ENCODE peak calls at places on chromosomes 11 and 22, in ten cellular contexts. A is AG04450, L is NB4, B is colonic mucosa, K is neural progenitor cell, X is heart left ventricle, E is suprapubic skin, P is nephron progenitor cell, R is fibroblast of pulmonary artery, C is mammary epithelial cell. T is an unnamed sample.

GRCh38 chr11:44319552-44320288 is 9.8 kb upstream of the ALX4 start:
- DNase-seq in A (no peak), L (peak), B (no peak), K (peak), X (no peak), E (no peak), P (peak), R (no peak), C (peak), T (no peak)

GRCh38 chr22:38774496-38775166 is 18.8 kb upstream of the SUN2 start:
- DNase-seq in A (no peak), L (no peak), B (no peak), K (no peak), X (no peak), E (no peak), P (no peak), R (no peak), C (peak), T (no peak)

GRCh38 chr11:75982309-75982708 is 167.3 kb downstream of the UVRAG start:
- DNase-seq in A (no peak), L (peak), B (no peak), K (peak), X (no peak), E (no peak), P (no peak), R (no peak), C (no peak), T (no peak)

GRCh38 chr11:117690484-117691205 is 106.4 kb downstream of the DSCAML1 start:
- DNase-seq in A (no peak), L (peak), B (no peak), K (no peak), X (no peak), E (no peak), P (no peak), R (no peak), C (no peak), T (peak)

GRCh38 chr22:21964234-21964633 is 11.6 kb upstream of the PPM1F start:
- DNase-seq in A (no peak), L (no peak), B (no peak), K (no peak), X (no peak), E (no peak), P (no peak), R (no peak), C (no peak), T (no peak)

GRCh38 chr11:75236062-75236461 is 4.5 kb upstream of the TPBGL start:
- DNase-seq in A (no peak), L (no peak), B (no peak), K (no peak), X (no peak), E (peak), P (no peak), R (no peak), C (no peak), T (no peak)

GRCh38 chr22:23774922-23775436 is 2.3 kb downstream of the MMP11 start:
- DNase-seq in A (no peak), L (no peak), B (no peak), K (peak), X (no peak), E (no peak), P (no peak), R (peak), C (no peak), T (no peak)

GRCh38 chr11:104873252-104873651 is 25.0 kb downstream of the CASP12 start:
- DNase-seq in A (no peak), L (no peak), B (no peak), K (no peak), X (no peak), E (no peak), P (no peak), R (no peak), C (no peak), T (no peak)

GRCh38 chr11:123100378-123101085 is 38.6 kb upstream of the HSPA8 start:
- DNase-seq in A (no peak), L (no peak), B (no peak), K (no peak), X (peak), E (no peak), P (no peak), R (peak), C (no peak), T (no peak)

GRCh38 chr11:114180301-114181055 is 115.7 kb upstream of the NNMT start:
- DNase-seq in A (no peak), L (peak), B (peak), K (peak), X (peak), E (no peak), P (no peak), R (peak), C (no peak), T (no peak)

GRCh38 chr11:70088735-70089250 is 10.7 kb downstream of the ANO1 start:
- DNase-seq in A (no peak), L (no peak), B (no peak), K (peak), X (no peak), E (no peak), P (no peak), R (no peak), C (no peak), T (no peak)

GRCh38 chr11:67592880-67593624 is 9.4 kb downstream of the GSTP1 start:
- DNase-seq in A (no peak), L (no peak), B (no peak), K (no peak), X (no peak), E (no peak), P (no peak), R (no peak), C (peak), T (no peak)

GRCh38 chr11:28939381-28939780 is 831.2 kb downstream of the METTL15 start:
- DNase-seq in A (no peak), L (no peak), B (no peak), K (no peak), X (no peak), E (no peak), P (no peak), R (no peak), C (no peak), T (no peak)

GRCh38 chr11:396948-397548 is 3.0 kb downstream of the PKP3 start:
- DNase-seq in A (no peak), L (no peak), B (peak), K (no peak), X (peak), E (no peak), P (no peak), R (peak), C (no peak), T (peak)

GRCh38 chr11:45489281-45489906 is 176.0 kb downstream of the CHST1 start:
- DNase-seq in A (no peak), L (no peak), B (no peak), K (no peak), X (no peak), E (peak), P (no peak), R (no peak), C (no peak), T (no peak)

GRCh38 chr11:47394322-47395224 is 13.8 kb upstream of the SLC39A13 start:
- DNase-seq in A (no peak), L (peak), B (no peak), K (peak), X (peak), E (no peak), P (no peak), R (peak), C (no peak), T (peak)

GRCh38 chr11:60910281-60910687 is 3.7 kb upstream of the TMEM109 start:
- DNase-seq in A (no peak), L (peak), B (no peak), K (no peak), X (no peak), E (peak), P (no peak), R (no peak), C (no peak), T (peak)

GRCh38 chr11:6594142-6594768 is 9.2 kb downstream of the RRP8 start:
- DNase-seq in A (no peak), L (no peak), B (peak), K (no peak), X (no peak), E (no peak), P (no peak), R (no peak), C (no peak), T (no peak)

GRCh38 chr11:109306322-109306721 is 115.7 kb upstream of the C11orf87 start:
- DNase-seq in A (no peak), L (no peak), B (no peak), K (no peak), X (no peak), E (no peak), P (no peak), R (peak), C (peak), T (no peak)

GRCh38 chr22:43848366-43849171 is 13.7 kb downstream of the SULT4A1 start:
- DNase-seq in A (no peak), L (peak), B (no peak), K (peak), X (peak), E (peak), P (no peak), R (peak), C (no peak), T (no peak)

GRCh38 chr11:78223320-78223954 is 34.7 kb downstream of the USP35 start:
- DNase-seq in A (no peak), L (no peak), B (no peak), K (no peak), X (no peak), E (no peak), P (no peak), R (no peak), C (no peak), T (peak)

GRCh38 chr11:2930705-2931415 is 1.6 kb upstream of the PHLDA2 start:
- DNase-seq in A (no peak), L (peak), B (peak), K (peak), X (peak), E (no peak), P (peak), R (peak), C (peak), T (peak)

GRCh38 chr11:2929511-2929879 is 275 bp upstream of the PHLDA2 start:
- DNase-seq in A (no peak), L (peak), B (peak), K (peak), X (no peak), E (no peak), P (peak), R (peak), C (peak), T (peak)

GRCh38 chr11:2931416-2931746 is 2.2 kb upstream of the PHLDA2 start:
- DNase-seq in A (no peak), L (no peak), B (no peak), K (no peak), X (no peak), E (no peak), P (no peak), R (no peak), C (no peak), T (peak)

GRCh38 chr11:2928605-2929510 is at the start of gene PHLDA2:
- DNase-seq in A (peak), L (peak), B (peak), K (peak), X (peak), E (no peak), P (peak), R (peak), C (peak), T (peak)

DNA sequence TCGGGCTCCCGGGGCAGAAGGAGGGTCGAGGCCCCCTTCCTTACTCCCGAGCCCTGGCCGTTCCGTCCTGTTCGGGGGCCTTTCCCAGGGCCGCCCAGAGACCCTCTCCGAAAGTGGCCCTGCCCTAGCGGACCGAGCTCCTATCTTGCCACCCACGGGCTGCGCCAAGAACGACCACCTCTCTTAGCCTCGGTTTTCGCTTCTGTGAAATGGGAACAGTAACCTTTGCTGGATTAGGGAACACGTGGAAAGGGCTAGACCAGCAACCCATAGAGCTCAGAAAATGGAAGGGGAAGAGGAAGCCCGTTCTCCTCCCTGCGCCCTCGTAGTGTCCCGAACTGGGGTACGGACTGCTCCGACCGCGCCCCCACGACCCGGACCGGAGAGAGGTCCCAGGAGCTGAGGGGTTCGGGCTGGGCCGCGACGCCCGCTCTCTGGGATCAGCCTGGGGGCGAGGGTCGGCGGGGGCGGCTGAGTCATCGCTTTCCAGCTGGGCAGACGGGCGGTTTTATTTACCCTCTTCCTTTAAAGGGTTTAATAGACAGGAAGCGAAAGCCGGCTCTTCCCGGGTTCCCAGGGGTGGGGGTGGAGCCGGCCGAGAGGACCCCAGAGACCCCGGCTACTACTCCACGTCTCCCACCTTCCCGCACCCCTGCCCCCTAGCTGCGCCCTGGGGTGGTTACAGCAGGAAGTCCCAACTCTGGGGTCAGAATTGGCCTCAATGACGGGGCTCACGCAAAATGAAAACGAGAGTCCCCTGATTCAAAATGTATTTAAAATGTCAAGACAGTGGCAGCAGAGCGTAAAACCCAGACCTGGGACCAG is 872 bp upstream of the PHLDA2 start:
- DNase-seq in A (peak), L (peak), B (peak), K (peak), X (no peak), E (no peak), P (peak), R (no peak), C (peak), T (peak)
- TF ChIP-seq CTCF in A (peak), L (peak), B (no peak), K (no peak), X (no peak), E (peak), P (peak), R (peak), C (no peak), T (peak)

GRCh38 chr22:32444068-32444467 is 20.2 kb downstream of the BPIFC start:
- DNase-seq in A (no peak), L (peak), B (no peak), K (peak), X (no peak), E (no peak), P (no peak), R (peak), C (peak), T (peak)
- TF ChIP-seq CTCF in A (no peak), L (peak), B (no peak), K (peak), X (no peak), E (no peak), P (no peak), R (peak), C (peak), T (peak)

GRCh38 chr11:31720666-31721199 is 90.4 kb downstream of the PAX6 start:
- DNase-seq in A (no peak), L (no peak), B (no peak), K (no peak), X (no peak), E (no peak), P (no peak), R (no peak), C (no peak), T (no peak)

GRCh38 chr11:31722754-31723153 is 88.4 kb downstream of the PAX6 start:
- DNase-seq in A (no peak), L (no peak), B (no peak), K (no peak), X (no peak), E (no peak), P (no peak), R (no peak), C (no peak), T (no peak)

GRCh38 chr11:31714840-31715239 is 96.3 kb downstream of the PAX6 start:
- DNase-seq in A (no peak), L (no peak), B (no peak), K (no peak), X (no peak), E (no peak), P (no peak), R (no peak), C (no peak), T (no peak)

GRCh38 chr11:31725176-31725575 is 85.9 kb downstream of the PAX6 start:
- DNase-seq in A (no peak), L (no peak), B (no peak), K (no peak), X (no peak), E (no peak), P (no peak), R (peak), C (no peak), T (no peak)

GRCh38 chr11:31720225-31720624 is 90.9 kb downstream of the PAX6 start:
- DNase-seq in A (no peak), L (no peak), B (no peak), K (no peak), X (no peak), E (no peak), P (no peak), R (no peak), C (no peak), T (no peak)
- TF ChIP-seq CTCF in A (no peak), L (no peak), B (no peak), K (no peak), X (no peak), E (no peak), P (no peak), R (no peak), C (no peak), T (no peak)

DNA sequence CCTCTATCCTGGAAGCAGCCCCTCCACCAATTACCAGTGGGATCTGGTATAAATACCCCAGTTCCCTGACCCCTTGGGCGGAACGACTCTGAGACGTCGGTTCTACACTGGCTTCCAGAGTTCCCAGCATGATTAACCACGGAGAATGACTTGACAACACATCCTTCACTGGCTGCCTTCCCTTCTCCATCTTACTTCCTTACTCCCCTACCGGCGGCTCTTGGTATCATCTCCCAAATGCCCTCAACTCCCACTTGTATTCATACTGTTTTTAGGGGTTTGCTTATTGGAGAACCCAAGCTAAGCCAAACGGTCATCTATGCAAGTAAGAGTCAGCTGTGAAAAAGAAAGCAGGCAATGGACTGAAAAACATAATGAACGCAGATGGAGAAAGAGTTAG is 56.1 kb downstream of the APOL3 start:
- DNase-seq in A (no peak), L (no peak), B (no peak), K (peak), X (no peak), E (no peak), P (no peak), R (no peak), C (no peak), T (no peak)
- TF ChIP-seq CTCF in A (no peak), L (no peak), B (no peak), K (peak), X (no peak), E (no peak), P (no peak), R (no peak), C (no peak), T (no peak)

GRCh38 chr11:129785383-129786111 is 30.1 kb upstream of the TMEM45B start:
- DNase-seq in A (no peak), L (peak), B (no peak), K (no peak), X (no peak), E (no peak), P (no peak), R (peak), C (peak), T (no peak)
- TF ChIP-seq CTCF in A (peak), L (peak), B (peak), K (peak), X (no peak), E (no peak), P (no peak), R (peak), C (peak), T (no peak)

GRCh38 chr22:17905445-17905844 is 118.9 kb downstream of the MICAL3 start:
- DNase-seq in A (no peak), L (no peak), B (no peak), K (no peak), X (no peak), E (no peak), P (no peak), R (no peak), C (no peak), T (no peak)

GRCh38 chr22:17907731-17908051 is 116.7 kb downstream of the MICAL3 start:
- DNase-seq in A (no peak), L (no peak), B (no peak), K (no peak), X (no peak), E (no peak), P (no peak), R (no peak), C (no peak), T (no peak)

GRCh38 chr22:17902960-17903359 is 121.4 kb downstream of the MICAL3 start:
- DNase-seq in A (no peak), L (no peak), B (no peak), K (no peak), X (no peak), E (no peak), P (no peak), R (no peak), C (no peak), T (no peak)

GRCh38 chr22:17906978-17907730 is 117.2 kb downstream of the MICAL3 start:
- DNase-seq in A (no peak), L (no peak), B (no peak), K (no peak), X (no peak), E (no peak), P (no peak), R (no peak), C (no peak), T (no peak)

DNA sequence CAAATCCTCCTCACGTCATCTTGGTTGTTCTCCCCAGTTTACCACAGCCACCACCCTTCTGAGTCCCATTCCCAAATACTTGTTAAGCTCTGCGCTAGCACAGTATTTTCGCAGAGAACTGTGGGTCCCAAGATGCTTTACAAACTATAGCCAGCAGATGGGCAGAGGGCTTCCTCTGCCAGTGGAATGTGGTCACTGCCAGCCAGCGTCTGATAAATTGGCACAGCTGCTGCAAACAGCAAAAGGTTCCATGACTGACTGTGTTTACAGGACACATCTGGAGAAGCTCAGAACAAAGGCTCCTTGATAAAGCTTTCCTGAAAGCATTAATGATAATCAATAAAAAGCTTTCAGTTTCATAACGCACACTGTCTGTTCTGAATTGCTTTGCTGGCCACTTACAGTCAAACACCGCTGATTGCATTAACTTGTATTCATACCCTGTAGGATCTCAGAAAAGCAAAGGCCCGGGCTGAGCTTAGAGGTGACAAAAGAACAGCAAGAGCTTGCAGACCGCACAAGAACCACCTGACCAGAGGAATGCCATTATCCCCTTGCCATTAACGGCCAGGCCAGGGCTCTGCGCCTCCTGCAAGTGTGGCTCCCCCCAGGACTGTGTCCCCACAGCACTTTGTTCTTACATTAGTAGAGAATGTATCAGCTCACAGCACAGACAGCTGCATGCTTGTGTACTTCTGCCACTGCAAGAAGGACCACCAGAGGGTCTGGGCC is 120.6 kb downstream of the MICAL3 start:
- DNase-seq in A (no peak), L (no peak), B (no peak), K (peak), X (no peak), E (no peak), P (no peak), R (no peak), C (no peak), T (no peak)
- TF ChIP-seq CTCF in A (no peak), L (no peak), B (no peak), K (peak), X (no peak), E (no peak), P (no peak), R (no peak), C (no peak), T (no peak)

GRCh38 chr11:72789493-72790131 is 4.2 kb downstream of the STARD10 start:
- DNase-seq in A (no peak), L (no peak), B (no peak), K (peak), X (peak), E (no peak), P (no peak), R (peak), C (peak), T (no peak)

GRCh38 chr11:72792437-72793021 is 1.3 kb downstream of the STARD10 start:
- DNase-seq in A (no peak), L (no peak), B (no peak), K (peak), X (no peak), E (no peak), P (no peak), R (no peak), C (no peak), T (no peak)

GRCh38 chr11:72798361-72798760 is 4.5 kb upstream of the STARD10 start:
- DNase-seq in A (no peak), L (no peak), B (no peak), K (peak), X (no peak), E (no peak), P (no peak), R (no peak), C (no peak), T (peak)

GRCh38 chr11:72793081-72793451 is 781 bp downstream of the STARD10 start:
- DNase-seq in A (no peak), L (no peak), B (no peak), K (peak), X (no peak), E (no peak), P (no peak), R (no peak), C (no peak), T (no peak)

GRCh38 chr11:72793452-72794367 is at the start of gene STARD10:
- DNase-seq in A (peak), L (peak), B (peak), K (peak), X (peak), E (peak), P (peak), R (peak), C (peak), T (peak)
- TF ChIP-seq CTCF in A (peak), L (peak), B (peak), K (peak), X (peak), E (peak), P (peak), R (peak), C (peak), T (peak)